ENCODE peak calls at places on chromosomes 16 and 17, in nine cellular contexts. Q is HuH-7; P is iris pigment epithelial cell; V is NCI-H2171 treated with DMSO at 0.1 percent for 48 hours; B is bronchial epithelial cell; J is HT1080; D is stimulated activated naive CD4-positive, alpha-beta T cell; A is NCI-H446; T is activated CD4-positive, alpha-beta T cell treated with anti-CD3 and anti-CD28 coated beads, Interleukin-2, amount 50 U/mL, for 1 hour. L is an unnamed sample.

GRCh38 chr17:80208050-80208449 is 12.1 kb downstream of the SGSH start:
- DNase-seq in P (no peak), J (no peak), V (no peak), A (no peak), T (no peak), B (no peak), D (no peak), Q (no peak), L (no peak)

GRCh38 chr16:25210758-25211157 is 6.0 kb upstream of the AQP8 start:
- DNase-seq in B (peak), D (no peak), J (peak), A (no peak), Q (no peak), V (no peak), P (peak), T (no peak), L (no peak)

GRCh38 chr17:14061666-14062560 is 7.4 kb upstream of the COX10 start:
- DNase-seq in V (no peak), D (no peak), B (peak), J (peak), A (no peak), P (peak), T (no peak), Q (no peak), L (no peak)

GRCh38 chr16:80285089-80285488 is 255.7 kb upstream of the DYNLRB2 start:
- DNase-seq in A (no peak), V (no peak), P (peak), T (no peak), D (no peak), B (peak), J (peak), Q (no peak), L (no peak)

GRCh38 chr16:85395207-85395912 is 217.8 kb upstream of the GSE1 start:
- DNase-seq in J (peak), T (no peak), D (no peak), Q (no peak), V (peak), B (peak), P (peak), A (peak), L (no peak)

GRCh38 chr17:37305406-37305905 is 70.3 kb upstream of the C17orf78 start:
- DNase-seq in B (peak), D (no peak), A (no peak), J (no peak), V (no peak), P (no peak), Q (no peak), T (no peak), L (no peak)

GRCh38 chr16:55861288-55861687 is 13.9 kb downstream of the CES5A start:
- DNase-seq in A (no peak), T (no peak), P (no peak), Q (no peak), J (no peak), D (no peak), B (no peak), V (no peak), L (no peak)

GRCh38 chr17:15233022-15233805 is 31.9 kb downstream of the PMP22 start:
- DNase-seq in Q (peak), B (peak), P (peak), A (no peak), T (no peak), V (no peak), J (peak), D (no peak), L (no peak)

GRCh38 chr17:61426482-61427304 is 25.5 kb upstream of the TBX4 start:
- DNase-seq in J (peak), B (no peak), D (no peak), P (peak), A (no peak), V (no peak), Q (no peak), T (no peak), L (no peak)

GRCh38 chr16:87701505-87701921 is 64.3 kb downstream of the KLHDC4 start:
- DNase-seq in T (no peak), V (peak), Q (no peak), D (no peak), P (no peak), B (no peak), J (no peak), A (no peak), L (no peak)

GRCh38 chr17:61128671-61129115 is 270.9 kb upstream of the TBX2 start:
- DNase-seq in A (no peak), V (no peak), D (no peak), Q (no peak), J (no peak), T (no peak), P (peak), B (no peak), L (no peak)

GRCh38 chr17:57407287-57408063 is 151.2 kb downstream of the MSI2 start:
- DNase-seq in D (no peak), A (no peak), T (no peak), P (no peak), J (no peak), V (peak), Q (peak), B (peak), L (no peak)

GRCh38 chr16:8194795-8195194 is 395.5 kb downstream of the TMEM114 start:
- DNase-seq in T (no peak), P (no peak), Q (peak), V (no peak), A (no peak), J (peak), D (no peak), B (no peak), L (no peak)

GRCh38 chr16:75948886-75949285 is 222.6 kb upstream of the CPHXL start:
- DNase-seq in A (no peak), P (no peak), D (no peak), V (no peak), J (no peak), Q (no peak), B (no peak), T (no peak), L (no peak)

GRCh38 chr17:14775761-14776492 is 475.0 kb downstream of the HS3ST3B1 start:
- DNase-seq in B (peak), Q (no peak), V (no peak), D (no peak), A (no peak), T (no peak), J (peak), P (peak), L (no peak)

GRCh38 chr16:68910051-68910450 is 66.7 kb downstream of the TANGO6 start:
- DNase-seq in P (no peak), D (no peak), V (peak), T (no peak), B (no peak), J (no peak), A (no peak), Q (no peak), L (no peak)

GRCh38 chr16:8716592-8716991 is 42.2 kb downstream of the ABAT start:
- DNase-seq in B (peak), P (no peak), A (no peak), T (no peak), Q (no peak), V (no peak), D (no peak), J (no peak), L (no peak)

GRCh38 chr17:39663688-39664580 is 1.2 kb upstream of the TCAP start:
- DNase-seq in T (no peak), V (peak), D (no peak), A (no peak), Q (no peak), J (peak), B (no peak), P (peak), L (no peak)

GRCh38 chr17:75088902-75089417 is 1.2 kb downstream of the SLC16A5 start:
- DNase-seq in B (peak), P (no peak), T (no peak), J (no peak), V (no peak), A (no peak), D (no peak), Q (no peak), L (no peak)

GRCh38 chr17:7015587-7016020 is 3.2 kb downstream of the RNASEK start:
- DNase-seq in T (no peak), V (no peak), J (no peak), B (no peak), Q (no peak), P (no peak), A (no peak), D (no peak), L (no peak)

GRCh38 chr17:64694207-64694606 is 32.1 kb upstream of the SMURF2 start:
- DNase-seq in T (no peak), J (peak), A (peak), V (no peak), P (no peak), Q (no peak), B (peak), D (no peak), L (no peak)

GRCh38 chr17:6027342-6028024 is 42.7 kb upstream of the WSCD1 start:
- DNase-seq in Q (no peak), T (no peak), V (no peak), P (no peak), J (no peak), A (peak), B (no peak), D (no peak), L (no peak)

GRCh38 chr16:75621170-75621477 is 2.0 kb downstream of the ADAT1 start:
- DNase-seq in A (peak), T (no peak), V (peak), J (peak), D (no peak), Q (no peak), B (peak), P (peak), L (no peak)

GRCh38 chr17:2703181-2703580 is 8.4 kb downstream of the CLUH start:
- DNase-seq in A (no peak), D (no peak), Q (no peak), T (no peak), V (no peak), B (no peak), P (no peak), J (no peak), L (no peak)

GRCh38 chr17:17505151-17505550 is 9.0 kb upstream of the RASD1 start:
- DNase-seq in Q (no peak), J (no peak), P (no peak), B (no peak), T (no peak), A (no peak), D (no peak), V (no peak), L (no peak)

GRCh38 chr17:50889528-50890118 is 23.5 kb upstream of the TOB1 start:
- DNase-seq in V (no peak), Q (no peak), B (no peak), D (no peak), T (no peak), A (no peak), J (no peak), P (no peak), L (no peak)

GRCh38 chr17:48198950-48199541 is 91.5 kb downstream of the SNX11 start:
- DNase-seq in Q (no peak), D (no peak), B (no peak), V (no peak), T (no peak), P (peak), A (no peak), J (no peak), L (no peak)

GRCh38 chr17:45895304-45895968 is 1.1 kb downstream of the MAPT start:
- DNase-seq in B (no peak), Q (peak), J (no peak), D (peak), T (peak), A (peak), V (peak), P (peak), L (no peak)

GRCh38 chr16:8717892-8718400 is 43.5 kb downstream of the ABAT start:
- DNase-seq in A (no peak), P (no peak), T (no peak), Q (no peak), B (no peak), D (no peak), V (no peak), J (no peak), L (no peak)

GRCh38 chr17:76585649-76586593 is at the start of gene ST6GALNAC2:
- DNase-seq in T (peak), J (no peak), Q (peak), A (no peak), D (peak), V (peak), P (peak), B (peak), L (no peak)

GRCh38 chr16:56869513-56870270 is 4.7 kb downstream of the SLC12A3 start:
- DNase-seq in D (no peak), B (no peak), Q (peak), T (peak), V (no peak), J (peak), A (no peak), P (no peak), L (no peak)

GRCh38 chr17:4179071-4179470 is 36.1 kb downstream of the CYB5D2 start:
- DNase-seq in A (no peak), V (no peak), B (no peak), T (no peak), Q (no peak), D (no peak), P (peak), J (no peak), L (no peak)

GRCh38 chr17:66665194-66665593 is 169.7 kb upstream of the CACNG5 start:
- DNase-seq in V (no peak), P (no peak), D (no peak), J (peak), A (no peak), Q (no peak), T (no peak), B (peak), L (no peak)

GRCh38 chr17:77254961-77255741 is 114.4 kb downstream of the SEC14L1 start:
- DNase-seq in T (no peak), J (peak), D (no peak), Q (no peak), A (no peak), V (no peak), B (peak), P (peak), L (no peak)

GRCh38 chr17:18966831-18967624 is 15.1 kb downstream of the SLC5A10 start:
- DNase-seq in D (no peak), A (peak), V (peak), B (no peak), P (peak), Q (no peak), J (peak), T (no peak), L (no peak)

GRCh38 chr17:43092891-43093290 is 32.3 kb downstream of the BRCA1 start:
- DNase-seq in T (no peak), B (no peak), A (no peak), J (no peak), P (no peak), D (no peak), V (no peak), Q (no peak), L (no peak)

GRCh38 chr17:59332890-59333377 is 1.5 kb downstream of the YPEL2 start:
- DNase-seq in P (peak), D (no peak), Q (no peak), B (no peak), A (no peak), T (no peak), V (no peak), J (no peak), L (no peak)

L was measured in GM18507.